ENCODE peak calls at places on chromosomes 11 and 22, in six cellular contexts. One of them, this sample, is unnamed.

GRCh38 chr11:119722281-119722794 is 6.7 kb downstream of the NECTIN1 start:
- DNase-seq in activated CD4-positive, CD25-positive, alpha-beta regulatory T cell: no peak
- DNase-seq in HFFc6: no peak
- DNase-seq in SIG-M5: no peak
- DNase-seq in H1: no peak
- DNase-seq in NCI-H1092 treated with DMSO at 0.1 percent for 48 hours: peak
- DNase-seq in this sample: peak

GRCh38 chr11:115497303-115497702 is 6.9 kb downstream of the CADM1 start:
- DNase-seq in activated CD4-positive, CD25-positive, alpha-beta regulatory T cell: no peak
- DNase-seq in HFFc6: no peak
- DNase-seq in SIG-M5: no peak
- DNase-seq in H1: no peak
- DNase-seq in NCI-H1092 treated with DMSO at 0.1 percent for 48 hours: peak
- DNase-seq in this sample: no peak

GRCh38 chr11:2930705-2931415 is 1.6 kb upstream of the PHLDA2 start:
- DNase-seq in activated CD4-positive, CD25-positive, alpha-beta regulatory T cell: no peak
- DNase-seq in HFFc6: peak
- DNase-seq in SIG-M5: no peak
- DNase-seq in H1: peak
- DNase-seq in NCI-H1092 treated with DMSO at 0.1 percent for 48 hours: peak
- DNase-seq in this sample: peak

GRCh38 chr11:113906038-113906437 is 1.4 kb downstream of the HTR3B start:
- DNase-seq in activated CD4-positive, CD25-positive, alpha-beta regulatory T cell: no peak
- DNase-seq in HFFc6: peak
- DNase-seq in SIG-M5: no peak
- DNase-seq in H1: no peak
- DNase-seq in NCI-H1092 treated with DMSO at 0.1 percent for 48 hours: peak
- DNase-seq in this sample: peak

GRCh38 chr11:64070301-64070656 is 34.5 kb downstream of the FLRT1 start:
- DNase-seq in activated CD4-positive, CD25-positive, alpha-beta regulatory T cell: no peak
- DNase-seq in HFFc6: no peak
- DNase-seq in SIG-M5: no peak
- DNase-seq in H1: no peak
- DNase-seq in NCI-H1092 treated with DMSO at 0.1 percent for 48 hours: no peak
- DNase-seq in this sample: no peak

GRCh38 chr11:35418847-35419712 is at the start of gene SLC1A2:
- DNase-seq in activated CD4-positive, CD25-positive, alpha-beta regulatory T cell: no peak
- DNase-seq in HFFc6: peak
- DNase-seq in SIG-M5: no peak
- DNase-seq in H1: no peak
- DNase-seq in NCI-H1092 treated with DMSO at 0.1 percent for 48 hours: peak
- DNase-seq in this sample: no peak

GRCh38 chr11:117408356-117408755 is 80.7 kb downstream of the CEP164 start:
- DNase-seq in activated CD4-positive, CD25-positive, alpha-beta regulatory T cell: no peak
- DNase-seq in HFFc6: no peak
- DNase-seq in SIG-M5: no peak
- DNase-seq in H1: no peak
- DNase-seq in NCI-H1092 treated with DMSO at 0.1 percent for 48 hours: no peak
- DNase-seq in this sample: no peak

GRCh38 chr11:2759228-2760195 is 59.7 kb upstream of the KCNQ1OT1 start:
- DNase-seq in activated CD4-positive, CD25-positive, alpha-beta regulatory T cell: no peak
- DNase-seq in HFFc6: no peak
- DNase-seq in SIG-M5: no peak
- DNase-seq in H1: no peak
- DNase-seq in NCI-H1092 treated with DMSO at 0.1 percent for 48 hours: peak
- DNase-seq in this sample: no peak

GRCh38 chr11:126585388-126586302 is 230.2 kb downstream of the ST3GAL4 start:
- DNase-seq in activated CD4-positive, CD25-positive, alpha-beta regulatory T cell: no peak
- DNase-seq in HFFc6: peak
- DNase-seq in SIG-M5: no peak
- DNase-seq in H1: no peak
- DNase-seq in NCI-H1092 treated with DMSO at 0.1 percent for 48 hours: peak
- DNase-seq in this sample: no peak

GRCh38 chr22:32355760-32356159 is 1.9 kb upstream of the RFPL3 start:
- DNase-seq in activated CD4-positive, CD25-positive, alpha-beta regulatory T cell: no peak
- DNase-seq in HFFc6: no peak
- DNase-seq in SIG-M5: no peak
- DNase-seq in H1: no peak
- DNase-seq in NCI-H1092 treated with DMSO at 0.1 percent for 48 hours: peak
- DNase-seq in this sample: no peak

GRCh38 chr11:12195773-12196172 is 85.4 kb downstream of the MICAL2 start:
- DNase-seq in activated CD4-positive, CD25-positive, alpha-beta regulatory T cell: no peak
- DNase-seq in HFFc6: no peak
- DNase-seq in SIG-M5: no peak
- DNase-seq in H1: no peak
- DNase-seq in NCI-H1092 treated with DMSO at 0.1 percent for 48 hours: no peak
- DNase-seq in this sample: peak

GRCh38 chr11:14308897-14309387 is 50.0 kb downstream of the RRAS2 start:
- DNase-seq in activated CD4-positive, CD25-positive, alpha-beta regulatory T cell: no peak
- DNase-seq in HFFc6: no peak
- DNase-seq in SIG-M5: no peak
- DNase-seq in H1: no peak
- DNase-seq in NCI-H1092 treated with DMSO at 0.1 percent for 48 hours: no peak
- DNase-seq in this sample: no peak

GRCh38 chr11:125517116-125517804 is 21.2 kb upstream of the FEZ1 start:
- DNase-seq in activated CD4-positive, CD25-positive, alpha-beta regulatory T cell: no peak
- DNase-seq in HFFc6: peak
- DNase-seq in SIG-M5: no peak
- DNase-seq in H1: peak
- DNase-seq in NCI-H1092 treated with DMSO at 0.1 percent for 48 hours: peak
- DNase-seq in this sample: no peak

GRCh38 chr11:100684101-100685065 is 2.7 kb upstream of the ARHGAP42 start:
- DNase-seq in activated CD4-positive, CD25-positive, alpha-beta regulatory T cell: no peak
- DNase-seq in HFFc6: no peak
- DNase-seq in SIG-M5: no peak
- DNase-seq in H1: no peak
- DNase-seq in NCI-H1092 treated with DMSO at 0.1 percent for 48 hours: peak
- DNase-seq in this sample: no peak

GRCh38 chr11:115677190-115677589 is 173.0 kb upstream of the CADM1 start:
- DNase-seq in activated CD4-positive, CD25-positive, alpha-beta regulatory T cell: no peak
- DNase-seq in HFFc6: no peak
- DNase-seq in SIG-M5: no peak
- DNase-seq in H1: no peak
- DNase-seq in NCI-H1092 treated with DMSO at 0.1 percent for 48 hours: no peak
- DNase-seq in this sample: no peak